ENCODE peak calls at places on chromosome 19, in six cellular contexts. J, G, F, E, Y and X are unnamed samples.

GRCh38 chr19:14006766-14007562 is 844 bp upstream of the RFX1 start:
- DNase-seq in F (no peak), E (no peak), Y (no peak), J (no peak), G (no peak), X (no peak)

GRCh38 chr19:34217952-34218817 is 36.2 kb upstream of the GARRE1 start:
- DNase-seq in J (peak), F (peak), E (no peak), Y (peak), G (no peak), X (no peak)

GRCh38 chr19:35055715-35056179 is 14.2 kb downstream of the HPN start:
- DNase-seq in E (no peak), J (no peak), G (no peak), F (no peak), Y (no peak), X (no peak)

GRCh38 chr19:10408511-10409291 is 5.4 kb upstream of the CDC37 start:
- DNase-seq in E (no peak), J (no peak), G (no peak), F (no peak), Y (no peak), X (no peak)

GRCh38 chr19:47542030-47542475 is 27.2 kb upstream of the NAPA start:
- DNase-seq in Y (no peak), E (no peak), F (no peak), G (no peak), J (no peak), X (no peak)

GRCh38 chr19:20235156-20235555 is 68.1 kb downstream of the ZNF486 start:
- DNase-seq in E (no peak), G (no peak), J (no peak), F (no peak), Y (no peak), X (no peak)

GRCh38 chr19:39407644-39408391 is 1.2 kb downstream of the ZFP36 start:
- DNase-seq in Y (no peak), E (no peak), J (no peak), G (no peak), F (no peak), X (peak)

GRCh38 chr19:49997709-49998108 is 27.5 kb downstream of the VRK3 start:
- DNase-seq in F (no peak), Y (no peak), E (no peak), J (peak), G (no peak), X (no peak)

GRCh38 chr19:15283141-15283885 is 49.0 kb downstream of the BRD4 start:
- DNase-seq in G (peak), E (no peak), F (no peak), Y (peak), J (no peak), X (no peak)
- H3K27ac ChIP-seq in G (peak), E (peak), F (no peak), Y (peak), J (peak), X (peak)

GRCh38 chr19:5262721-5263120 is 77.9 kb downstream of the PTPRS start:
- DNase-seq in Y (no peak), F (no peak), J (no peak), E (no peak), G (no peak), X (no peak)

GRCh38 chr19:5259750-5260149 is 80.9 kb downstream of the PTPRS start:
- DNase-seq in J (no peak), Y (no peak), F (no peak), G (no peak), E (no peak), X (no peak)

GRCh38 chr19:5261151-5261890 is 79.3 kb downstream of the PTPRS start:
- DNase-seq in F (no peak), G (no peak), Y (no peak), E (no peak), J (no peak), X (no peak)

GRCh38 chr19:5257155-5258045 is 83.2 kb downstream of the PTPRS start:
- DNase-seq in E (no peak), Y (no peak), F (no peak), G (no peak), J (no peak), X (no peak)

DNA sequence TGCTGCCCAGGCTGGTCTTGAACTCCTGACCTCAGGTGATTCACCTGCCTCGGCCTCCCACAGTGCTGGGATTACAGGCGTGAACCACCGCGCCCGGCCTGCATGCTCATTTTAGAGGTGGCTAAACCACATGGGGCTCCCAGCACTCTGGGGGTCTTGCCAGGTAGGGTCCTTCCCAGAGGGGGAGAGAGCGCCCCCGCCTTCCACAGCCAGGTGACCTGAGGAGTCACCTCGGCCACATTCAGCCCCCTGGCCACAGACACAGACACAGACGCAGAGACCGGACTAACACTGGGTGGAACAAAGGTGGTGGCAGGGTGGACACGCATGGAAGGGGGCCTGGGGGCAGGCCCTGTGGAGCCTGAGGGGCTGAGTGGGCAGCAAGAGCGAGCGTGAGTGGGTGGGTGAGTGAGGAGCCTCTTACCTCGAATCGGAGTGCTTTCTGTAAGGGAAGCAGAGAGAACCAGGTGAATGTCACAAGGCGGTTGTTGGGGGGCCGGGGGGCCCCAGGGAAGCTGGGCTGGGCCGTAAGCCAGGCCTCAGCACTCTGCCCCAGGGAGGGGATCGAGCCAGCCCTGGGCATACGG is 80.1 kb downstream of the PTPRS start:
- DNase-seq in G (no peak), J (no peak), E (no peak), Y (no peak), F (no peak), X (no peak)
- TF ChIP-seq CTCF in G (no peak), J (no peak), E (no peak), Y (no peak), F (no peak), X (no peak)

DNA sequence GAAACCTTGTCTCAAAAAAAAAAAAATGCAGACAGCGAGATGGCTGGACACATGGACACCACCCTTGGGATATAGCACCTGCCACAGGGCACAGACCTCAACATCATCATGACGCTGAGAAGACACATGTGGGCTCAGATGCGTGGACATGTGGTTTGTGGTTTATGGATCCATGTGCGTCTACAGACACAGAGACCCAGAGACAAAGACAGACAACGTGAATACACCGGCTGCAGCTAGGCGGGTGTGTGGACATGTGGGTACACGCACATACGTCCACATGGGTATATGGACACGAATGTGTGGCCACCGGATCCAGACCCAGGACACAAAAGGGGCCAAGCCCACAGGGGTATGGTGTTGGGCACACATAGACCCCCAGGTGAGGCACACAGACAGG is 1.3 kb downstream of the TNFSF14 start:
- DNase-seq in Y (no peak), F (no peak), E (no peak), J (no peak), G (no peak), X (no peak)
- H3K27ac ChIP-seq in Y (no peak), F (no peak), E (no peak), J (peak), G (no peak), X (no peak)

DNA sequence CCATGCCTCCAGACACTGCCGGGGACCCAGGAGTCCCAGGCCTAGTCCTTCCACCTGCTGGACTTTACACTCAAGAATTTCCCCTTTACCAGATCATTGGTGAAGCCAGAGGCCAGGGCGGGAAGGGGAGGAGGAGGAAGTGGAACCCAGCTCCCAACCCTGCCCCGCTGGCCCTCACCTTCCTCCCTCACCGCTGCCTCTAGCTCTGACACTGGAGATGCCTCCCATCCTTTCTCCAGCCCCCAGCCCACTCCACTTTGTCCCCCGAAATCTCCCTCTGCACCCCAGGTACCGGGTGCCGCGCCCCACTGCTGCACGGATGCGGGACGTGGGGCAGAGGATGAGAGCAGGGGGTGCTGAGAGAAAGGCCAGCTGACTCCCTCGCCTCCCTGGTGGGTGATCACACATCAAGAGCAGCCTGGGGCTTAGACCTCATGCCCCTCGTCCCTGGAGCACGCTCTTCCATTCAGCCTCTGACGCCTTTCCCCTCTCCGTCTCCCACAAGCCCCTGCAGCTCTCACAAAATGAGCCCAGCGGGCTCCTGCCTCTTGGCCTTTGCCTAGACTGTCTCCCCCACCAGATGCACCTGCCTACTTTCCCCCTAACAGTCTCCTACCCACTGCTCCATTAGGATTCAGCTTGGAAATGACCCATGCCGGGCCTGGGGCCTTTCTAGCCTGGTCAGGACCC is at the start of gene PTPRH:
- DNase-seq in G (no peak), E (no peak), Y (no peak), J (no peak), F (no peak), X (no peak)
- TF ChIP-seq CTCF in G (no peak), E (no peak), Y (no peak), J (no peak), F (no peak), X (no peak)